ENCODE peak calls at places on chromosomes 13 and 19, in ten cellular contexts. P, Y, X, L, R, E, M, N, F and Q are unnamed samples.

GRCh38 chr13:50474094-50474654 is 369.3 kb downstream of the DLEU7 start:
- DNase-seq in F (no peak), E (no peak), Y (no peak), X (no peak), L (no peak), P (no peak), M (no peak), N (no peak), R (no peak), Q (no peak)

GRCh38 chr19:44236384-44236783 is 23.3 kb upstream of the ZNF233 start:
- DNase-seq in L (no peak), X (no peak), F (no peak), R (no peak), M (no peak), Y (no peak), P (no peak), N (no peak), E (no peak), Q (no peak)

GRCh38 chr19:33788676-33789075 is 8.0 kb upstream of the KCTD15 start:
- DNase-seq in M (no peak), X (no peak), E (no peak), Y (no peak), N (no peak), F (no peak), L (no peak), R (no peak), P (no peak), Q (no peak)

GRCh38 chr19:28881616-28882015 is 331.3 kb downstream of the UQCRFS1 start:
- DNase-seq in E (no peak), F (no peak), M (no peak), L (no peak), R (no peak), N (no peak), X (no peak), P (no peak), Y (no peak), Q (no peak)

GRCh38 chr19:38385057-38385803 is 2.6 kb downstream of the GGN start:
- DNase-seq in Y (no peak), E (no peak), X (no peak), P (no peak), F (no peak), N (no peak), M (no peak), L (no peak), R (no peak), Q (no peak)

GRCh38 chr13:77353980-77354379 is 27.1 kb upstream of the MYCBP2 start:
- DNase-seq in P (no peak), F (no peak), M (no peak), L (no peak), X (peak; percentile 48), N (no peak), E (no peak), Y (no peak), R (no peak), Q (no peak)

GRCh38 chr19:20287070-20287469 is 120.1 kb downstream of the ZNF486 start:
- DNase-seq in X (no peak), M (no peak), L (peak; percentile 47), N (no peak), E (no peak), Y (no peak), F (no peak), R (no peak), P (no peak), Q (no peak)

GRCh38 chr19:45886427-45887310 is 728 bp upstream of the IRF2BP1 start:
- DNase-seq in L (peak; percentile 93), E (peak; percentile 91), X (peak; percentile 94), R (peak; percentile 93), F (peak; percentile 90), N (peak; percentile 80), M (peak; percentile 94), Y (peak; percentile 95), P (peak; percentile 93), Q (peak; percentile 92)

GRCh38 chr19:14517840-14518505 is at the start of gene DNAJB1:
- DNase-seq in P (peak; percentile 84), N (peak; percentile 53), R (peak; percentile 78), Y (peak; percentile 93), X (peak; percentile 77), E (peak; percentile 64), M (peak; percentile 62), F (peak; percentile 76), L (peak; percentile 82), Q (peak; percentile 78)

GRCh38 chr13:30844548-30845296 is 61.3 kb upstream of the MEDAG start:
- DNase-seq in M (peak; percentile 55), P (no peak), X (no peak), Y (peak; percentile 12), L (no peak), R (no peak), F (no peak), N (no peak), E (no peak), Q (no peak)

GRCh38 chr19:48194041-48194871 is 23.8 kb downstream of the ZSWIM9 start:
- DNase-seq in F (peak; percentile 53), L (no peak), X (peak; percentile 56), M (no peak), E (no peak), P (no peak), Y (peak; percentile 54), N (no peak), R (peak; percentile 48), Q (no peak)

GRCh38 chr13:99356216-99357089 is 49.3 kb upstream of the GPR183 start:
- DNase-seq in N (peak; percentile 29), X (peak; percentile 38), F (no peak), P (peak; percentile 54), L (no peak), R (no peak), M (no peak), E (peak; percentile 79), Y (peak; percentile 74), Q (peak; percentile 94)

GRCh38 chr13:110415669-110416068 is 108.6 kb downstream of the COL4A2 start:
- DNase-seq in X (no peak), M (peak; percentile 80), Y (peak; percentile 5), P (no peak), L (peak; percentile 29), E (peak; percentile 43), F (peak; percentile 13), N (no peak), R (no peak), Q (no peak)

GRCh38 chr19:8423821-8424223 is 10.7 kb downstream of the MARCHF2 start:
- DNase-seq in N (no peak), L (peak; percentile 54), M (peak; percentile 85), Y (peak; percentile 92), X (no peak), R (no peak), P (peak; percentile 99), F (no peak), E (peak; percentile 98), Q (peak; percentile 96)

GRCh38 chr19:57611113-57611512 is 2.9 kb upstream of the ZNF134 start:
- DNase-seq in R (no peak), E (no peak), Y (no peak), L (no peak), M (no peak), X (no peak), P (no peak), N (no peak), F (no peak), Q (no peak)

GRCh38 chr13:71661921-71662320 is 205.1 kb downstream of the DACH1 start:
- DNase-seq in E (no peak), M (no peak), R (no peak), N (no peak), F (no peak), Y (no peak), P (no peak), X (no peak), L (no peak), Q (peak; percentile 92)

GRCh38 chr19:40872209-40872608 is 9.8 kb downstream of the CYP2A7 start:
- DNase-seq in L (no peak), F (no peak), M (no peak), P (no peak), X (no peak), R (no peak), Y (peak; percentile 62), E (no peak), N (no peak), Q (no peak)

GRCh38 chr19:39474139-39474620 is 6.5 kb upstream of the TIMM50 start:
- DNase-seq in P (peak; percentile 36), E (no peak), F (peak; percentile 79), M (peak; percentile 27), L (peak; percentile 63), R (peak; percentile 81), N (peak; percentile 53), X (peak; percentile 65), Y (peak; percentile 74), Q (peak; percentile 37)

GRCh38 chr19:50330365-50331078 is 1.3 kb upstream of the KCNC3 start:
- DNase-seq in P (peak; percentile 26), N (peak; percentile 66), E (no peak), F (peak; percentile 87), R (peak; percentile 92), Y (peak; percentile 76), L (peak; percentile 94), X (peak; percentile 95), M (peak; percentile 85), Q (peak; percentile 68)

GRCh38 chr19:48433337-48433736 is 12.4 kb upstream of the GRWD1 start:
- DNase-seq in X (no peak), E (no peak), Y (no peak), M (no peak), P (no peak), R (no peak), F (no peak), N (no peak), L (no peak), Q (no peak)

GRCh38 chr13:33153421-33154381 is 131.9 kb downstream of the STARD13 start:
- DNase-seq in L (no peak), E (no peak), P (peak; percentile 64), R (no peak), X (peak; percentile 1), Y (no peak), M (peak; percentile 75), N (no peak), F (no peak), Q (peak; percentile 96)